ENCODE peak calls at places on chromosomes 6 and 20, in six cellular contexts. G is IMR-90, I is heart right ventricle, Q is HL-60, V is tibial nerve, P is dorsolateral prefrontal cortex. W is an unnamed sample.

GRCh38 chr6:164108869-164109769 is 694.6 kb downstream of the QKI start:
- DNase-seq in V (peak; percentile 11), G (no peak), I (peak; percentile 87), Q (peak; percentile 79), P (no peak), W (no peak)

GRCh38 chr20:25864986-25865714 is 168.5 kb upstream of the ZNF337 start:
- DNase-seq in V (no peak), G (no peak), I (no peak), P (no peak), Q (no peak), W (no peak)

GRCh38 chr20:49368596-49368995 is 90.7 kb upstream of the ZNFX1 start:
- DNase-seq in P (no peak), G (no peak), V (no peak), I (no peak), Q (no peak), W (no peak)

GRCh38 chr6:170043881-170044790 is 246.7 kb downstream of the DLL1 start:
- DNase-seq in I (no peak), P (no peak), G (no peak), V (no peak), Q (no peak), W (no peak)

GRCh38 chr6:128655978-128656498 is 135.6 kb upstream of the PTPRK start:
- DNase-seq in P (no peak), G (peak; percentile 93), V (no peak), I (no peak), Q (no peak), W (peak; percentile 88)

GRCh38 chr6:105384004-105384403 is 18.9 kb downstream of the PREP start:
- DNase-seq in G (no peak), Q (no peak), P (no peak), I (no peak), V (no peak), W (no peak)

GRCh38 chr6:109713097-109713496 is 22.0 kb downstream of the FIG4 start:
- DNase-seq in P (no peak), Q (no peak), I (no peak), G (no peak), V (no peak), W (peak; percentile 38)

GRCh38 chr6:15441215-15441868 is 195.5 kb downstream of the JARID2 start:
- DNase-seq in Q (peak; percentile 52), I (no peak), G (peak; percentile 78), V (peak; percentile 83), P (peak; percentile 53), W (peak; percentile 69)

GRCh38 chr6:408599-409102 is 17.1 kb downstream of the IRF4 start:
- DNase-seq in I (peak; percentile 54), G (peak; percentile 38), V (no peak), Q (peak; percentile 18), P (no peak), W (no peak)

GRCh38 chr6:11236351-11236750 is 3.9 kb upstream of the NEDD9 start:
- DNase-seq in V (no peak), I (no peak), Q (no peak), G (no peak), P (no peak), W (peak; percentile 42)

GRCh38 chr6:42210551-42210950 is 7.1 kb downstream of the MRPS10 start:
- DNase-seq in V (no peak), Q (no peak), P (no peak), G (no peak), I (no peak), W (no peak)

GRCh38 chr6:106508836-106509235 is 120.5 kb downstream of the RTN4IP1 start:
- DNase-seq in G (peak; percentile 52), I (no peak), Q (no peak), V (no peak), P (no peak), W (peak; percentile 58)

GRCh38 chr6:15628499-15629131 is 34.2 kb downstream of the DTNBP1 start:
- DNase-seq in V (no peak), G (peak; percentile 94), P (no peak), I (no peak), Q (peak; percentile 37), W (peak; percentile 67)

GRCh38 chr20:25195962-25196700 is 619 bp downstream of the ENTPD6 start:
- DNase-seq in Q (peak; percentile 15), P (peak; percentile 39), I (peak; percentile 25), G (peak; percentile 5), V (no peak), W (peak; percentile 5)

GRCh38 chr6:6751615-6752014 is 163.1 kb downstream of the LY86 start:
- DNase-seq in G (no peak), I (no peak), V (peak; percentile 28), Q (peak; percentile 83), P (no peak), W (no peak)

GRCh38 chr6:136226027-136226673 is 24.0 kb downstream of the MTFR2 start:
- DNase-seq in V (peak; percentile 75), I (no peak), G (peak; percentile 67), Q (peak; percentile 37), P (peak; percentile 32), W (peak; percentile 80)

GRCh38 chr20:45372241-45372640 is 5.9 kb downstream of the TP53TG5 start:
- DNase-seq in V (no peak), P (no peak), G (no peak), Q (no peak), I (no peak), W (no peak)

GRCh38 chr20:14828459-14828858 is 491.0 kb upstream of the FLRT3 start:
- DNase-seq in Q (no peak), P (no peak), I (no peak), G (no peak), V (no peak), W (no peak)

GRCh38 chr6:6178795-6179194 is 141.7 kb downstream of the F13A1 start:
- DNase-seq in I (no peak), G (no peak), Q (no peak), P (no peak), V (no peak), W (no peak)

GRCh38 chr6:90463359-90463758 is 123.5 kb downstream of the MAP3K7 start:
- DNase-seq in I (no peak), G (no peak), Q (no peak), P (no peak), V (no peak), W (no peak)
- H3K4me3 ChIP-seq in I (no peak overlapping the region), G (no peak overlapping the region), Q (no peak overlapping the region), P (no peak overlapping the region), V (no peak overlapping the region), W (no peak overlapping the region)

DNA sequence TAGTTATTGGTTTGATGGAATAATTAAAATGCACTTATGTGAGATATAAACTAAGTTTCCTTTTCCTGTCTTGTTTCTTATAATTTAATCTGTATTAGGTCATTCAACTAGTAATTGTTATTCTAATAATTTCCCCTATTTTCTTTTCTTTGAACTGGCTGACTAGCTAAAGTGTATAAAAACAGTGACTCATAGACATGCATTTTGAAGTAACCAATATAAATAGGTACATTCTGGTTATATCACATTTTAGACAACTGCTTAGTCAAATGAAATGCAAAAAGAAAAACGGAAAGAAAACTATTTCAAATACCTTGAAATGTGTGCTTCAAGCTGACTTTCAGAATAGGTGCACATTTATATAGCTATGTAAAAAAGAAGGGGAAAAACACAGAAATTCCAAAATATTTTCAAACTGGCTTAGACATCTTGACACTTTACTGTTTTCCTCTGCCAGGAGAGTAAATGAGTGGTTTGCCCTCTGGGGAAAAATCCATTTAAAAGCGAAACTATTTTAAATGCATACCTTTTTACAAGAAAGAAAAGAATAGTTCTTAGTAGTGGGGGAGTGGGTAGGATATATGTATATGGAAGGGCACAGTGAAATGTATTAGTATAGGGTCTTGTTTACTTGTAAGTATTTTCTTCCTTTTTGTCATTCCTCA is 28.3 kb downstream of the KCNQ5 start:
- DNase-seq in G (peak; percentile 19), V (no peak), P (no peak), I (no peak), Q (no peak), W (no peak)
- H3K4me3 ChIP-seq in G (no peak overlapping the region), V (no peak overlapping the region), P (no peak overlapping the region), I (no peak overlapping the region), Q (no peak overlapping the region), W (no peak overlapping the region)

GRCh38 chr6:25220853-25221252 is 58.3 kb upstream of the CARMIL1 start:
- DNase-seq in P (no peak), G (no peak), V (no peak), Q (no peak), I (no peak), W (no peak)

GRCh38 chr6:25222006-25222715 is 57.0 kb upstream of the CARMIL1 start:
- DNase-seq in I (no peak), V (no peak), P (no peak), G (no peak), Q (no peak), W (no peak)

GRCh38 chr6:25224237-25224636 is 54.9 kb upstream of the CARMIL1 start:
- DNase-seq in V (no peak), G (no peak), Q (no peak), P (no peak), I (no peak), W (no peak)

GRCh38 chr6:25219581-25220249 is 59.5 kb upstream of the CARMIL1 start:
- DNase-seq in V (no peak), P (no peak), G (no peak), Q (no peak), I (no peak), W (peak; percentile 37)

GRCh38 chr6:25223421-25224052 is 55.6 kb upstream of the CARMIL1 start:
- DNase-seq in I (peak; percentile 56), Q (peak; percentile 37), V (peak; percentile 73), P (peak; percentile 69), G (peak; percentile 73), W (peak; percentile 51)
- H3K4me3 ChIP-seq in I (peak overlapping the region; percentile 37), Q (no peak overlapping the region), V (no peak overlapping the region), P (peak overlapping the region; percentile 27), G (no peak overlapping the region), W (no peak overlapping the region)

GRCh38 chr20:40979247-40979646 is 49.4 kb upstream of the TOP1 start:
- DNase-seq in V (no peak), G (no peak), Q (no peak), P (no peak), I (no peak), W (no peak)
- H3K4me3 ChIP-seq in V (no peak overlapping the region), G (no peak overlapping the region), Q (no peak overlapping the region), P (no peak overlapping the region), I (no peak overlapping the region), W (no peak overlapping the region)

DNA sequence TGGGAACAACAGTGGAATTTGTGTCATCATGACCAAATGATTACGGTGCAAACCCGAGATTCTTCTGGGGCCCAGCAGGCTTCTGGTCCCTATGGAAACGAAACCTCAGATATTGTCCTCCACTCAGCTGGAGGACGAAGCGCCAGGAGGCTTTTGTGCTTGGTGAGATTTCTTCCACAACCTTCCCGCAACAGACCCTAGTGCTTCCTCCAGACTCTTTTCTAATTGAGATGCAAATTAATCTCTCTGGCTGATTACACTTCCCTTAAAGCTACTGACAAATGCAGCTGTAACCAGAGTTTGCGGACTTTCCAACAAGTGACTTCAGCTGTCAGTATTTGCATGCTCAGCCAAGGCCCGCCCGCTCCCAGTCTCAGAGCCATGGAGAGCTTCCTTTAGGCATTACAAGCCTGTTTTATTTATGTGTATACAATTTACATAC is 96.0 kb downstream of the INSM1 start:
- DNase-seq in P (peak; percentile 73), G (no peak), V (no peak), I (no peak), Q (no peak), W (peak; percentile 22)
- H3K4me3 ChIP-seq in P (no peak overlapping the region), G (no peak overlapping the region), V (no peak overlapping the region), I (no peak overlapping the region), Q (no peak overlapping the region), W (no peak overlapping the region)